ENCODE peak calls at places on chromosomes 5 and 9, in seven cellular contexts. One of them, this sample, is unnamed.

GRCh38 chr9:87580941-87581438 is 83.3 kb downstream of the DAPK1 start:
- DNase-seq in tibial nerve: no peak
- DNase-seq in aorta: no peak
- DNase-seq in GM23248: no peak
- DNase-seq in right lobe of liver: no peak
- DNase-seq in breast epithelium: no peak
- DNase-seq in colonic mucosa: no peak
- DNase-seq in this sample: no peak

GRCh38 chr5:167530548-167530947 is 760.9 kb upstream of the WWC1 start:
- DNase-seq in colonic mucosa: no peak
- DNase-seq in breast epithelium: no peak
- DNase-seq in GM23248: no peak
- DNase-seq in aorta: no peak
- DNase-seq in tibial nerve: no peak
- DNase-seq in right lobe of liver: no peak
- DNase-seq in this sample: no peak

GRCh38 chr5:81506900-81507588 is 113.1 kb upstream of the ACOT12 start:
- DNase-seq in GM23248: peak; percentile 94
- DNase-seq in aorta: no peak
- DNase-seq in breast epithelium: no peak
- DNase-seq in right lobe of liver: peak; percentile 59
- DNase-seq in colonic mucosa: peak; percentile 48
- DNase-seq in tibial nerve: peak; percentile 33
- DNase-seq in this sample: peak; percentile 76

GRCh38 chr5:56669534-56670483 is 145.5 kb upstream of the MAP3K1 start:
- DNase-seq in tibial nerve: no peak
- DNase-seq in aorta: no peak
- DNase-seq in GM23248: no peak
- DNase-seq in colonic mucosa: peak; percentile 31
- DNase-seq in right lobe of liver: peak; percentile 72
- DNase-seq in breast epithelium: peak; percentile 58
- DNase-seq in this sample: no peak

GRCh38 chr5:66558562-66558961 is 37.6 kb upstream of the MAST4 start:
- DNase-seq in breast epithelium: no peak
- DNase-seq in right lobe of liver: no peak
- DNase-seq in colonic mucosa: no peak
- DNase-seq in aorta: no peak
- DNase-seq in GM23248: no peak
- DNase-seq in tibial nerve: no peak
- DNase-seq in this sample: no peak

GRCh38 chr9:6305954-6306563 is 22.1 kb upstream of the TPD52L3 start:
- DNase-seq in breast epithelium: no peak
- DNase-seq in aorta: no peak
- DNase-seq in right lobe of liver: no peak
- DNase-seq in colonic mucosa: no peak
- DNase-seq in GM23248: peak; percentile 70
- DNase-seq in tibial nerve: no peak
- DNase-seq in this sample: no peak

GRCh38 chr5:168796840-168797548 is 217.8 kb upstream of the PANK3 start:
- DNase-seq in GM23248: no peak
- DNase-seq in colonic mucosa: no peak
- DNase-seq in breast epithelium: no peak
- DNase-seq in tibial nerve: no peak
- DNase-seq in right lobe of liver: no peak
- DNase-seq in aorta: no peak
- DNase-seq in this sample: peak; percentile 17

GRCh38 chr5:149762958-149763630 is 33.0 kb downstream of the PPARGC1B start:
- DNase-seq in aorta: peak; percentile 52
- DNase-seq in right lobe of liver: no peak
- DNase-seq in GM23248: no peak
- DNase-seq in colonic mucosa: no peak
- DNase-seq in breast epithelium: no peak
- DNase-seq in tibial nerve: no peak
- DNase-seq in this sample: no peak

GRCh38 chr5:174717826-174718455 is 6.4 kb upstream of the MSX2 start:
- DNase-seq in colonic mucosa: no peak
- DNase-seq in right lobe of liver: no peak
- DNase-seq in tibial nerve: no peak
- DNase-seq in aorta: no peak
- DNase-seq in breast epithelium: no peak
- DNase-seq in GM23248: no peak
- DNase-seq in this sample: no peak

GRCh38 chr5:150384701-150385100 is 27.2 kb downstream of the TCOF1 start:
- DNase-seq in tibial nerve: no peak
- DNase-seq in breast epithelium: no peak
- DNase-seq in aorta: no peak
- DNase-seq in right lobe of liver: no peak
- DNase-seq in colonic mucosa: no peak
- DNase-seq in GM23248: no peak
- DNase-seq in this sample: no peak

GRCh38 chr9:115204827-115205506 is 87.0 kb upstream of the TNC start:
- DNase-seq in tibial nerve: no peak
- DNase-seq in GM23248: peak; percentile 89
- DNase-seq in breast epithelium: no peak
- DNase-seq in right lobe of liver: no peak
- DNase-seq in aorta: no peak
- DNase-seq in colonic mucosa: no peak
- DNase-seq in this sample: no peak

GRCh38 chr9:124779368-124780059 is 2.6 kb downstream of the OLFML2A start:
- DNase-seq in right lobe of liver: peak; percentile 31
- DNase-seq in GM23248: peak; percentile 80
- DNase-seq in colonic mucosa: no peak
- DNase-seq in breast epithelium: peak; percentile 47
- DNase-seq in aorta: peak; percentile 59
- DNase-seq in tibial nerve: no peak
- DNase-seq in this sample: no peak

GRCh38 chr9:133666387-133666786 is 30.2 kb downstream of the DBH start:
- DNase-seq in tibial nerve: no peak
- DNase-seq in colonic mucosa: no peak
- DNase-seq in aorta: no peak
- DNase-seq in GM23248: no peak
- DNase-seq in breast epithelium: no peak
- DNase-seq in right lobe of liver: no peak
- DNase-seq in this sample: no peak

GRCh38 chr5:95884511-95884910 is 62.0 kb upstream of the GLRX start:
- DNase-seq in colonic mucosa: no peak
- DNase-seq in breast epithelium: no peak
- DNase-seq in tibial nerve: no peak
- DNase-seq in GM23248: no peak
- DNase-seq in right lobe of liver: no peak
- DNase-seq in aorta: no peak
- DNase-seq in this sample: no peak

GRCh38 chr9:113753398-113754119 is 122.5 kb upstream of the ZNF618 start:
- DNase-seq in aorta: no peak
- DNase-seq in GM23248: no peak
- DNase-seq in tibial nerve: no peak
- DNase-seq in breast epithelium: no peak
- DNase-seq in colonic mucosa: no peak
- DNase-seq in right lobe of liver: peak; percentile 60
- DNase-seq in this sample: no peak

GRCh38 chr5:16544607-16545374 is 72.0 kb downstream of the RETREG1 start:
- DNase-seq in breast epithelium: no peak
- DNase-seq in aorta: no peak
- DNase-seq in colonic mucosa: no peak
- DNase-seq in right lobe of liver: no peak
- DNase-seq in GM23248: peak; percentile 64
- DNase-seq in tibial nerve: no peak
- DNase-seq in this sample: no peak

GRCh38 chr9:130523921-130524320 is 55.5 kb upstream of the FUBP3 start:
- DNase-seq in tibial nerve: no peak
- DNase-seq in aorta: no peak
- DNase-seq in colonic mucosa: no peak
- DNase-seq in breast epithelium: no peak
- DNase-seq in GM23248: no peak
- DNase-seq in right lobe of liver: no peak
- DNase-seq in this sample: no peak

GRCh38 chr9:137178201-137178938 is 6.5 kb upstream of the TMEM210 start:
- DNase-seq in GM23248: peak; percentile 7
- DNase-seq in right lobe of liver: no peak
- DNase-seq in breast epithelium: no peak
- DNase-seq in tibial nerve: no peak
- DNase-seq in aorta: no peak
- DNase-seq in colonic mucosa: no peak
- DNase-seq in this sample: no peak

GRCh38 chr5:142059304-142059940 is 46.6 kb upstream of the GNPDA1 start:
- DNase-seq in right lobe of liver: no peak
- DNase-seq in colonic mucosa: no peak
- DNase-seq in GM23248: peak; percentile 57
- DNase-seq in breast epithelium: no peak
- DNase-seq in tibial nerve: no peak
- DNase-seq in aorta: no peak
- DNase-seq in this sample: peak; percentile 32

DNA sequence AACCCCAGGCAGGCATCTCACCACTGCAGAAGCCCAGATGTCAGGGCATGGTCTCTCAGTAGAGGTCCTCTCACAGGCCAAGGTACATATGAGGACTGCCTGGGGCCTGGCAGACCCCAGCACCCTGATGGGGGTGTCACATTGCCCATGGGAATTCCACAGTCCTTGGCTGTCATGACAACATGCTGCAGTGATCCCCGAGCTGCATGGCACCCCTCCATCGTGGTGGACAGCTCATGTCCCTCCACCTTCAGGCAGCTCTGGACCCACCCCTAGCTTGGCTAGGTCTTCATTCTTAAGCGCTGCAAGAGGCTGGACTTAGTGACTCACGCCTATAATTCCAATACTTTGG is 74.1 kb upstream of the LRRTM2 start:
- DNase-seq in aorta: no peak
- DNase-seq in colonic mucosa: no peak
- DNase-seq in right lobe of liver: no peak
- DNase-seq in tibial nerve: no peak
- DNase-seq in GM23248: no peak
- DNase-seq in breast epithelium: no peak
- DNase-seq in this sample: no peak
- H3K4me1 ChIP-seq in aorta: peaks cover 4% of the 10 kb centered on the region
- H3K4me1 ChIP-seq in colonic mucosa: peaks cover 11% of the 10 kb centered on the region
- H3K4me1 ChIP-seq in right lobe of liver: no peaks in the 10 kb centered on the region
- H3K4me1 ChIP-seq in tibial nerve: peaks cover 23% of the 10 kb centered on the region
- H3K4me1 ChIP-seq in GM23248: peaks cover 11% of the 10 kb centered on the region
- H3K4me1 ChIP-seq in breast epithelium: peaks cover 8% of the 10 kb centered on the region
- H3K4me1 ChIP-seq in this sample: peaks cover 42% of the 10 kb centered on the region

DNA sequence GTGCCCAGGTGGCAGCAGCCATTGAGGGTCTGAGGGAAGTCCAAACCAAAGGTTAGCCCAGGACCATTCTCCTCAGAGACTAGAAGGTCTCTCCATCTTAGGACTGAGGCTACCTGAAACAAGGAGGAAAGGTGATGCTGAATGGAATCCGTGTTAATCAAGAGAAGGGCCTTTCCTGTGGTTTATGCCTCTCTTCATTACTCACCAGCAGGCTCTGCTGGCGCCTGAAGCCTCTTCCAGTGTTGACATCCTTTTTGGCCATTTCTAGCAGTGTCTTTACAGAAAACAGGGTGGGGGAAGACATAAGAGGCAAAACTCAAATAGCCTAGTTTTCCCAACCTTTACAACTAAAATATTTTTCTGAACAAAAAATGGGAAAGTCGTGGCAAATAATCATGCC is 98.1 kb downstream of the ENC1 start:
- DNase-seq in aorta: no peak
- DNase-seq in colonic mucosa: no peak
- DNase-seq in breast epithelium: no peak
- DNase-seq in right lobe of liver: no peak
- DNase-seq in GM23248: peak; percentile 76
- DNase-seq in tibial nerve: no peak
- DNase-seq in this sample: no peak
- H3K4me1 ChIP-seq in aorta: peaks cover 4% of the 10 kb centered on the region
- H3K4me1 ChIP-seq in colonic mucosa: peaks cover 4% of the 10 kb centered on the region
- H3K4me1 ChIP-seq in breast epithelium: no peaks in the 10 kb centered on the region
- H3K4me1 ChIP-seq in right lobe of liver: no peaks in the 10 kb centered on the region
- H3K4me1 ChIP-seq in GM23248: peaks cover 36% of the 10 kb centered on the region
- H3K4me1 ChIP-seq in tibial nerve: no peaks in the 10 kb centered on the region
- H3K4me1 ChIP-seq in this sample: peaks cover 21% of the 10 kb centered on the region

GRCh38 chr5:6737043-6737941 is 24.1 kb downstream of the TENT4A start:
- DNase-seq in tibial nerve: no peak
- DNase-seq in right lobe of liver: peak; percentile 73
- DNase-seq in GM23248: no peak
- DNase-seq in colonic mucosa: no peak
- DNase-seq in breast epithelium: no peak
- DNase-seq in aorta: no peak
- DNase-seq in this sample: no peak

GRCh38 chr5:6740586-6741150 is 27.4 kb downstream of the TENT4A start:
- DNase-seq in GM23248: no peak
- DNase-seq in tibial nerve: no peak
- DNase-seq in aorta: no peak
- DNase-seq in right lobe of liver: no peak
- DNase-seq in colonic mucosa: no peak
- DNase-seq in breast epithelium: no peak
- DNase-seq in this sample: no peak

GRCh38 chr5:6736524-6737042 is 23.4 kb downstream of the TENT4A start:
- DNase-seq in aorta: no peak
- DNase-seq in breast epithelium: no peak
- DNase-seq in GM23248: no peak
- DNase-seq in right lobe of liver: no peak
- DNase-seq in tibial nerve: no peak
- DNase-seq in colonic mucosa: no peak
- DNase-seq in this sample: no peak

GRCh38 chr5:6742081-6742758 is 29.0 kb downstream of the TENT4A start:
- DNase-seq in GM23248: no peak
- DNase-seq in aorta: no peak
- DNase-seq in breast epithelium: no peak
- DNase-seq in right lobe of liver: no peak
- DNase-seq in tibial nerve: no peak
- DNase-seq in colonic mucosa: no peak
- DNase-seq in this sample: no peak

GRCh38 chr5:6739603-6740002 is 26.4 kb downstream of the TENT4A start:
- DNase-seq in right lobe of liver: no peak
- DNase-seq in breast epithelium: no peak
- DNase-seq in aorta: no peak
- DNase-seq in tibial nerve: no peak
- DNase-seq in GM23248: no peak
- DNase-seq in colonic mucosa: no peak
- DNase-seq in this sample: no peak
- H3K4me1 ChIP-seq in right lobe of liver: no peaks in the 10 kb centered on the region
- H3K4me1 ChIP-seq in breast epithelium: no peaks in the 10 kb centered on the region
- H3K4me1 ChIP-seq in aorta: no peaks in the 10 kb centered on the region
- H3K4me1 ChIP-seq in tibial nerve: peaks cover 6% of the 10 kb centered on the region
- H3K4me1 ChIP-seq in GM23248: peaks cover 4% of the 10 kb centered on the region
- H3K4me1 ChIP-seq in colonic mucosa: no peaks in the 10 kb centered on the region
- H3K4me1 ChIP-seq in this sample: no peaks in the 10 kb centered on the region

GRCh38 chr5:177116631-177117373 is 16.8 kb upstream of the NSD1 start:
- DNase-seq in colonic mucosa: peak; percentile 85
- DNase-seq in GM23248: peak; percentile 88
- DNase-seq in aorta: peak; percentile 95
- DNase-seq in tibial nerve: peak; percentile 79
- DNase-seq in right lobe of liver: peak; percentile 83
- DNase-seq in breast epithelium: peak; percentile 87
- DNase-seq in this sample: peak; percentile 93

GRCh38 chr5:177117441-177118045 is 16.0 kb upstream of the NSD1 start:
- DNase-seq in tibial nerve: no peak
- DNase-seq in right lobe of liver: no peak
- DNase-seq in aorta: peak; percentile 64
- DNase-seq in colonic mucosa: no peak
- DNase-seq in breast epithelium: no peak
- DNase-seq in GM23248: no peak
- DNase-seq in this sample: no peak

GRCh38 chr5:177112589-177113220 is 20.9 kb upstream of the NSD1 start:
- DNase-seq in aorta: no peak
- DNase-seq in breast epithelium: no peak
- DNase-seq in tibial nerve: no peak
- DNase-seq in right lobe of liver: no peak
- DNase-seq in colonic mucosa: no peak
- DNase-seq in GM23248: no peak
- DNase-seq in this sample: no peak

GRCh38 chr5:177111720-177112394 is 21.7 kb upstream of the NSD1 start:
- DNase-seq in tibial nerve: peak; percentile 48
- DNase-seq in breast epithelium: no peak
- DNase-seq in right lobe of liver: peak; percentile 66
- DNase-seq in colonic mucosa: peak; percentile 70
- DNase-seq in GM23248: peak; percentile 44
- DNase-seq in aorta: peak; percentile 87
- DNase-seq in this sample: peak; percentile 77

GRCh38 chr5:177113566-177114424 is 19.8 kb upstream of the NSD1 start:
- DNase-seq in aorta: peak; percentile 93
- DNase-seq in right lobe of liver: peak; percentile 76
- DNase-seq in breast epithelium: peak; percentile 78
- DNase-seq in tibial nerve: peak; percentile 80
- DNase-seq in colonic mucosa: peak; percentile 84
- DNase-seq in GM23248: peak; percentile 76
- DNase-seq in this sample: peak; percentile 86
- H3K4me1 ChIP-seq in aorta: no peaks in the 10 kb centered on the region
- H3K4me1 ChIP-seq in right lobe of liver: no peaks in the 10 kb centered on the region
- H3K4me1 ChIP-seq in breast epithelium: no peaks in the 10 kb centered on the region
- H3K4me1 ChIP-seq in tibial nerve: peaks cover 9% of the 10 kb centered on the region
- H3K4me1 ChIP-seq in colonic mucosa: peaks cover 3% of the 10 kb centered on the region
- H3K4me1 ChIP-seq in GM23248: no peaks in the 10 kb centered on the region
- H3K4me1 ChIP-seq in this sample: peaks cover 20% of the 10 kb centered on the region

This sample was measured in testis.